ENCODE peak calls at places on chromosomes 7 and 10, in four cellular contexts. D is stimulated activated CD4-positive, alpha-beta T cell treated with anti-CD3 and anti-CD28 coated beads, Interleukin-4, amount 100 ng/mL, for 24 hours; J is lung; U is lower leg skin. F is an unnamed sample.

GRCh38 chr7:173120-173918 is 19.1 kb upstream of the FAM20C start:
- DNase-seq in D (no peak), J (no peak), U (no peak), F (no peak)

GRCh38 chr7:93981480-93981874 is 22.7 kb downstream of the BET1 start:
- DNase-seq in D (no peak), J (no peak), U (no peak), F (no peak)

GRCh38 chr7:65927489-65928448 is 54.2 kb downstream of the GUSB start:
- DNase-seq in D (no peak), J (no peak), U (no peak), F (no peak)

GRCh38 chr7:131625817-131626372 is 69.5 kb upstream of the PODXL start:
- DNase-seq in D (no peak), J (no peak), U (no peak), F (no peak)

GRCh38 chr7:17369686-17370426 is 71.4 kb downstream of the AHR start:
- DNase-seq in D (no peak), J (peak; percentile 60), U (no peak), F (no peak)

GRCh38 chr7:158277219-158278141 is 310.1 kb downstream of the PTPRN2 start:
- DNase-seq in D (no peak), J (no peak), U (peak; percentile 64), F (no peak)

GRCh38 chr7:151056286-151057037 is 1.2 kb downstream of the CDK5 start:
- DNase-seq in D (no peak), J (no peak), U (no peak), F (peak; percentile 45)

GRCh38 chr7:30327813-30328212 is 43.4 kb downstream of the ZNRF2 start:
- DNase-seq in D (no peak), J (no peak), U (no peak), F (no peak)

GRCh38 chr7:116897661-116898060 is 35.3 kb downstream of the CAPZA2 start:
- DNase-seq in D (no peak), J (no peak), U (no peak), F (no peak)

GRCh38 chr7:77989981-77990566 is 191.5 kb downstream of the PHTF2 start:
- DNase-seq in D (no peak), J (no peak), U (no peak), F (peak; percentile 27)

GRCh38 chr7:1418505-1419309 is 40.6 kb downstream of the MICALL2 start:
- DNase-seq in D (no peak), J (no peak), U (no peak), F (no peak)

GRCh38 chr7:20107582-20107981 is 109.6 kb downstream of the MACC1 start:
- DNase-seq in D (no peak), J (no peak), U (no peak), F (no peak)

GRCh38 chr10:2020841-2021240 is 283.5 kb upstream of the ADARB2 start:
- DNase-seq in D (no peak), J (no peak), U (no peak), F (no peak)

GRCh38 chr7:24505968-24506367 is 67.3 kb upstream of the PALS2 start:
- DNase-seq in D (no peak), J (no peak), U (no peak), F (no peak)

F was measured in stomach.